ENCODE peak calls at places on chromosome 4, in ten cellular contexts. R is AG04450, J is mucosa of descending colon, Z is GM12865, Q is SK-N-SH, I is choroid plexus epithelial cell, L is fibroblast of pulmonary artery, F is left ventricle myocardium inferior, P is MM.1S, W is GM06990. E is an unnamed sample.

GRCh38 chr4:13344216-13344615 is 139.9 kb downstream of the RAB28 start:
- DNase-seq in R (no peak), J (no peak), Z (no peak), Q (no peak), I (no peak), L (no peak), F (no peak), P (no peak), W (no peak), E (no peak)

GRCh38 chr4:2535386-2536192 is 858 bp upstream of the FAM193A start:
- DNase-seq in R (no peak), J (peak; percentile 72), Z (peak; percentile 68), Q (peak; percentile 79), I (peak; percentile 37), L (peak; percentile 19), F (peak; percentile 50), P (peak; percentile 34), W (peak; percentile 79), E (peak; percentile 32)

GRCh38 chr4:15250021-15250441 is 177.8 kb upstream of the C1QTNF7 start:
- DNase-seq in R (no peak), J (no peak), Z (no peak), Q (no peak), I (peak; percentile 57), L (no peak), F (peak; percentile 53), P (no peak), W (no peak), E (peak; percentile 34)

GRCh38 chr4:6687947-6688878 is 5.5 kb upstream of the S100P start:
- DNase-seq in R (no peak), J (no peak), Z (no peak), Q (no peak), I (no peak), L (no peak), F (no peak), P (no peak), W (no peak), E (no peak)

GRCh38 chr4:56181140-56181950 is 205.9 kb downstream of the AASDH start:
- DNase-seq in R (no peak), J (no peak), Z (no peak), Q (no peak), I (peak; percentile 60), L (peak; percentile 84), F (no peak), P (no peak), W (no peak), E (no peak)

GRCh38 chr4:139560396-139561084 is 4.5 kb upstream of the SETD7 start:
- DNase-seq in R (no peak), J (no peak), Z (peak; percentile 53), Q (no peak), I (peak; percentile 30), L (peak; percentile 50), F (no peak), P (no peak), W (peak; percentile 28), E (no peak)

GRCh38 chr4:87133183-87133582 is 87.2 kb downstream of the KLHL8 start:
- DNase-seq in R (no peak), J (no peak), Z (no peak), Q (no peak), I (no peak), L (no peak), F (no peak), P (no peak), W (no peak), E (no peak)

GRCh38 chr4:139824882-139825522 is 159.4 kb downstream of the MGST2 start:
- DNase-seq in R (no peak), J (no peak), Z (no peak), Q (no peak), I (no peak), L (no peak), F (no peak), P (no peak), W (no peak), E (no peak)

GRCh38 chr4:181582595-181582994 is 660.6 kb upstream of the TENM3 start:
- DNase-seq in R (no peak), J (no peak), Z (no peak), Q (peak; percentile 18), I (no peak), L (no peak), F (no peak), P (no peak), W (no peak), E (no peak)

GRCh38 chr4:7157666-7158065 is 34.7 kb upstream of the SORCS2 start:
- DNase-seq in R (no peak), J (no peak), Z (no peak), Q (no peak), I (no peak), L (no peak), F (no peak), P (no peak), W (no peak), E (no peak)

GRCh38 chr4:28557755-28558154 is 1697.1 kb downstream of the STIM2 start:
- DNase-seq in R (peak; percentile 2), J (no peak), Z (no peak), Q (no peak), I (peak; percentile 32), L (peak; percentile 52), F (no peak), P (no peak), W (no peak), E (peak; percentile 1)

GRCh38 chr4:68249434-68249833 is 3.9 kb upstream of the TMPRSS11B start:
- DNase-seq in R (no peak), J (no peak), Z (peak; percentile 23), Q (no peak), I (no peak), L (peak; percentile 4), F (no peak), P (peak; percentile 26), W (no peak), E (no peak)

GRCh38 chr4:77052352-77052751 is 23.4 kb downstream of the CCNI start:
- DNase-seq in R (no peak), J (peak; percentile 67), Z (peak; percentile 62), Q (no peak), I (peak; percentile 73), L (peak; percentile 50), F (no peak), P (peak; percentile 46), W (no peak), E (no peak)

GRCh38 chr4:107470173-107470572 is 249.9 kb downstream of the PAPSS1 start:
- DNase-seq in R (no peak), J (no peak), Z (no peak), Q (no peak), I (no peak), L (no peak), F (no peak), P (no peak), W (no peak), E (no peak)

GRCh38 chr4:25552580-25553271 is 102.9 kb upstream of the SLC34A2 start:
- DNase-seq in R (no peak), J (peak; percentile 65), Z (no peak), Q (no peak), I (no peak), L (no peak), F (no peak), P (no peak), W (no peak), E (no peak)

GRCh38 chr4:95547708-95548471 is 883 bp downstream of the UNC5C start:
- DNase-seq in R (no peak), J (peak; percentile 25), Z (peak; percentile 2), Q (no peak), I (peak; percentile 34), L (peak; percentile 40), F (peak; percentile 25), P (no peak), W (peak; percentile 15), E (peak; percentile 46)

GRCh38 chr4:95548738-95549245 is at the start of gene UNC5C:
- DNase-seq in R (no peak), J (peak; percentile 24), Z (peak; percentile 4), Q (peak; percentile 82), I (peak; percentile 38), L (peak; percentile 85), F (peak; percentile 80), P (no peak), W (peak; percentile 12), E (peak; percentile 64)

GRCh38 chr4:95546236-95546635 is 2.5 kb downstream of the UNC5C start:
- DNase-seq in R (no peak), J (no peak), Z (no peak), Q (no peak), I (no peak), L (no peak), F (no peak), P (no peak), W (no peak), E (no peak)

GRCh38 chr4:95545526-95545925 is 3.2 kb downstream of the UNC5C start:
- DNase-seq in R (no peak), J (no peak), Z (no peak), Q (no peak), I (no peak), L (no peak), F (no peak), P (no peak), W (no peak), E (no peak)

GRCh38 chr4:95546866-95547707 is 1.7 kb downstream of the UNC5C start:
- DNase-seq in R (no peak), J (no peak), Z (no peak), Q (peak; percentile 47), I (peak; percentile 7), L (no peak), F (no peak), P (no peak), W (no peak), E (no peak)
- H3K4me3 ChIP-seq in R (no peak overlapping the region), J (no peak overlapping the region), Z (no peak overlapping the region), Q (peak overlapping the region; percentile 82), I (peak overlapping the region; percentile 65), L (peak overlapping the region; percentile 70), F (peak overlapping the region; percentile 74), P (no peak overlapping the region), W (no peak overlapping the region), E (peak overlapping the region; percentile 64)

GRCh38 chr4:121726642-121727268 is 30.0 kb upstream of the ANXA5 start:
- DNase-seq in R (no peak), J (no peak), Z (peak; percentile 81), Q (peak; percentile 22), I (peak; percentile 89), L (peak; percentile 86), F (no peak), P (peak; percentile 67), W (peak; percentile 43), E (peak; percentile 82)
- TF ChIP-seq CTCF in R (peak; percentile 75), J (peak; percentile 31), Z (peak; percentile 63), Q (peak; percentile 72), I (peak; percentile 71), L (peak; percentile 75), F (peak; percentile 80), P (peak; percentile 69), W (peak; percentile 60), E (peak; percentile 63)

GRCh38 chr4:4880492-4880891 is 21.0 kb downstream of the MSX1 start:
- DNase-seq in R (no peak), J (no peak), Z (no peak), Q (no peak), I (peak; percentile 27), L (no peak), F (no peak), P (no peak), W (no peak), E (no peak)
- H3K4me3 ChIP-seq in R (no peak overlapping the region), J (no peak overlapping the region), Z (no peak overlapping the region), Q (no peak overlapping the region), I (no peak overlapping the region), L (no peak overlapping the region), F (no peak overlapping the region), P (no peak overlapping the region), W (no peak overlapping the region), E (no peak overlapping the region)

DNA sequence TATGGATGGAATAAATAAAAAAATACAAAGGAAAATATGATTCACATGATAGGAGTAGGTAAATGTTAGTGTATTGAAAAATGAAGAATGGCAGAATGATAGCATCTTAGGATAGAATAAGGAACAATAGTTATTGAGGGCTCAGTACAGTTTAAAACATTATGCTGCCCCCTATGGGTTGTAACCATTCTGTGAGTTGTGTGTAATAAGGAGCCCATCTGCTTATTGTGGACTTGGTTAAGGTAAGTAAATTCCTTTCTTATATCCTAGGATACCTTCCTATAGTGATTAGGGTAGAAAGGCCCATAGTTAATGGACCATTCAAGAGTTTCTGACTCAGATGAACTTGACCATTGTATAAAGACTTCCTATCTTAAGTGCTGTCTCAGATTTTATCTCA is 195.8 kb downstream of the PDHA2 start:
- DNase-seq in R (no peak), J (no peak), Z (peak; percentile 13), Q (no peak), I (peak; percentile 59), L (peak; percentile 59), F (no peak), P (peak; percentile 27), W (no peak), E (no peak)
- TF ChIP-seq CTCF in R (peak; percentile 16), J (no peak), Z (peak; percentile 16), Q (peak; percentile 54), I (peak; percentile 52), L (peak; percentile 52), F (peak; percentile 64), P (peak; percentile 34), W (peak; percentile 4), E (peak; percentile 14)